ENCODE peak calls at places on chromosomes 3 and 15, in seven cellular contexts. F is ovary, E is breast epithelium, G is right cardiac atrium, S is lung, I is cardiac muscle cell, K is IMR-90. U is an unnamed sample. For H3K4me1 and H3K27me3, the result is how much of the 10 kb centered on the place peaks cover.

GRCh38 chr3:58784425-58784824 is 117.9 kb upstream of the FAM3D start:
- DNase-seq in F (no peak), E (no peak), G (no peak), S (no peak), I (no peak), K (no peak), U (no peak)

GRCh38 chr15:41774873-41775417 is 661 bp downstream of the MAPKBP1 start:
- DNase-seq in F (no peak), E (no peak), G (no peak), S (no peak), I (no peak), K (no peak), U (no peak)

GRCh38 chr15:29852201-29852600 is 29.9 kb upstream of the TJP1 start:
- DNase-seq in F (no peak), E (no peak), G (no peak), S (no peak), I (no peak), K (no peak), U (no peak)

GRCh38 chr3:13011369-13012227 is 61.6 kb downstream of the IQSEC1 start:
- DNase-seq in F (no peak), E (no peak), G (no peak), S (peak), I (peak), K (no peak), U (no peak)

GRCh38 chr3:105752791-105753415 is 115.9 kb downstream of the CBLB start:
- DNase-seq in F (no peak), E (no peak), G (peak), S (no peak), I (no peak), K (no peak), U (no peak)

GRCh38 chr3:155554777-155555445 is 190.0 kb downstream of the PLCH1 start:
- DNase-seq in F (no peak), E (no peak), G (no peak), S (no peak), I (no peak), K (no peak), U (no peak)

GRCh38 chr3:126212629-126213375 is 32.4 kb upstream of the ALDH1L1 start:
- DNase-seq in F (peak), E (no peak), G (peak), S (no peak), I (peak), K (peak), U (peak)

GRCh38 chr3:139226731-139227130 is 117.1 kb upstream of the MRPS22 start:
- DNase-seq in F (no peak), E (no peak), G (no peak), S (no peak), I (no peak), K (no peak), U (no peak)

GRCh38 chr15:71761649-71762048 is 48.7 kb upstream of the NR2E3 start:
- DNase-seq in F (no peak), E (no peak), G (peak), S (no peak), I (no peak), K (peak), U (no peak)

GRCh38 chr3:120218981-120219380 is 66.0 kb downstream of the GPR156 start:
- DNase-seq in F (no peak), E (no peak), G (no peak), S (no peak), I (no peak), K (no peak), U (no peak)

GRCh38 chr15:32855942-32856341 is 138.1 kb downstream of the GREM1 start:
- DNase-seq in F (no peak), E (no peak), G (no peak), S (no peak), I (no peak), K (peak), U (no peak)

GRCh38 chr15:100334015-100334414 is 7.8 kb downstream of the ADAMTS17 start:
- DNase-seq in F (no peak), E (no peak), G (no peak), S (no peak), I (no peak), K (no peak), U (no peak)

GRCh38 chr3:184540777-184541681 is 20.6 kb upstream of the EPHB3 start:
- DNase-seq in F (peak), E (peak), G (peak), S (peak), I (peak), K (peak), U (peak)

GRCh38 chr3:36679384-36680200 is 84.8 kb downstream of the DCLK3 start:
- DNase-seq in F (no peak), E (no peak), G (no peak), S (no peak), I (no peak), K (peak), U (no peak)

GRCh38 chr15:77019476-77020331 is 24.8 kb downstream of the PSTPIP1 start:
- DNase-seq in F (no peak), E (no peak), G (peak), S (no peak), I (no peak), K (peak), U (peak)

GRCh38 chr15:94848054-94848453 is 616.7 kb downstream of the MCTP2 start:
- DNase-seq in F (no peak), E (no peak), G (no peak), S (no peak), I (no peak), K (no peak), U (no peak)

GRCh38 chr15:52254331-52254730 is 41.3 kb downstream of the MYO5C start:
- DNase-seq in F (no peak), E (no peak), G (no peak), S (no peak), I (no peak), K (no peak), U (no peak)

GRCh38 chr15:42037650-42038049 is 16.8 kb upstream of the PLA2G4E start:
- DNase-seq in F (no peak), E (no peak), G (peak), S (no peak), I (no peak), K (no peak), U (no peak)

GRCh38 chr3:120983841-120984240 is 75.8 kb downstream of the STXBP5L start:
- DNase-seq in F (no peak), E (no peak), G (no peak), S (no peak), I (no peak), K (no peak), U (no peak)

GRCh38 chr3:35438101-35438500 is 201.2 kb upstream of the ARPP21 start:
- DNase-seq in F (no peak), E (no peak), G (no peak), S (no peak), I (no peak), K (no peak), U (no peak)

GRCh38 chr15:82810061-82810862 is 834 bp downstream of the WHAMM start:
- DNase-seq in F (peak), E (no peak), G (no peak), S (no peak), I (peak), K (peak), U (peak)

GRCh38 chr3:186259612-186260383 is 102.2 kb downstream of the DGKG start:
- DNase-seq in F (peak), E (peak), G (peak), S (peak), I (peak), K (peak), U (peak)

GRCh38 chr3:102307442-102307841 is 127.4 kb upstream of the ZPLD1 start:
- DNase-seq in F (no peak), E (no peak), G (no peak), S (no peak), I (no peak), K (no peak), U (no peak)

GRCh38 chr15:52288051-52288942 is 7.3 kb downstream of the MYO5C start:
- DNase-seq in F (no peak), E (peak), G (no peak), S (peak), I (no peak), K (peak), U (no peak)

GRCh38 chr15:29220852-29221251 is 48.8 kb downstream of the NSMCE3 start:
- DNase-seq in F (no peak), E (no peak), G (no peak), S (no peak), I (no peak), K (no peak), U (no peak)

DNA sequence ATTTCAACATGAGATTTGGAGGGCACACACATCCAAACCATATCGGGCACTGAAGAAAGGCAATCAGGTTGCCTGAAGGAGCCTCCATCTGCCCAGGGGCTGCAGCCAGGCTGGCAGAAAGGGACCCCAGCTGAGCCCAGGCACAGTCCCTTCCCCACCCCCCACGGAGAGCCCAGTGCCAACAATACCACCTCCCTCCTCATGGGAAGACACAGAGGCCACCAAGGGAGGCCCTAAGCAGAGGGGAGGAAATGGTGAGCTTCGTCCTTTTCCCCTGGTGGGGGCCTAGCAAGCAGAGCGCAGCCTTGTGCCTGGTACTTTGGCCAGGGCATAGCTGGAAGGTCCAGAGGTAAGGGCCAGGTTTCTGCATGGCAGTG is 3.0 kb upstream of the STRA6 start:
- DNase-seq in F (no peak), E (no peak), G (peak), S (no peak), I (no peak), K (no peak), U (no peak)
- H3K4me1 ChIP-seq in F (under half), E (under half), G (under half), S (under half), I (under half), K (under half), U (under half)

GRCh38 chr3:133992951-133993595 is 36.7 kb downstream of the SLCO2A1 start:
- DNase-seq in F (no peak), E (no peak), G (no peak), S (no peak), I (no peak), K (no peak), U (no peak)

GRCh38 chr3:133996996-133997395 is 32.7 kb downstream of the SLCO2A1 start:
- DNase-seq in F (no peak), E (no peak), G (no peak), S (no peak), I (no peak), K (no peak), U (no peak)

GRCh38 chr3:133994166-133994910 is 35.4 kb downstream of the SLCO2A1 start:
- DNase-seq in F (no peak), E (no peak), G (no peak), S (no peak), I (no peak), K (no peak), U (no peak)

GRCh38 chr3:133996251-133996661 is 33.5 kb downstream of the SLCO2A1 start:
- DNase-seq in F (no peak), E (no peak), G (no peak), S (no peak), I (peak), K (no peak), U (no peak)

GRCh38 chr3:133995264-133995663 is 34.5 kb downstream of the SLCO2A1 start:
- DNase-seq in F (no peak), E (no peak), G (no peak), S (no peak), I (no peak), K (no peak), U (no peak)
- H3K27me3 ChIP-seq in F (under half), E (under half), G (under half), S (under half), I (under half), K (under half), U (under half)

GRCh38 chr15:56737791-56738190 is 4.5 kb upstream of the ZNF280D start:
- DNase-seq in F (no peak), E (no peak), G (no peak), S (no peak), I (no peak), K (no peak), U (no peak)
- H3K4me1 ChIP-seq in F (under half), E (under half), G (under half), S (under half), I (under half), K (under half), U (under half)

GRCh38 chr3:137766069-137766960 is 2.2 kb downstream of the SOX14 start:
- DNase-seq in F (no peak), E (no peak), G (no peak), S (no peak), I (no peak), K (no peak), U (no peak)
- H3K27me3 ChIP-seq in F (under half), E (under half), G (under half), S (under half), I (half or more), K (half or more), U (half or more)

DNA sequence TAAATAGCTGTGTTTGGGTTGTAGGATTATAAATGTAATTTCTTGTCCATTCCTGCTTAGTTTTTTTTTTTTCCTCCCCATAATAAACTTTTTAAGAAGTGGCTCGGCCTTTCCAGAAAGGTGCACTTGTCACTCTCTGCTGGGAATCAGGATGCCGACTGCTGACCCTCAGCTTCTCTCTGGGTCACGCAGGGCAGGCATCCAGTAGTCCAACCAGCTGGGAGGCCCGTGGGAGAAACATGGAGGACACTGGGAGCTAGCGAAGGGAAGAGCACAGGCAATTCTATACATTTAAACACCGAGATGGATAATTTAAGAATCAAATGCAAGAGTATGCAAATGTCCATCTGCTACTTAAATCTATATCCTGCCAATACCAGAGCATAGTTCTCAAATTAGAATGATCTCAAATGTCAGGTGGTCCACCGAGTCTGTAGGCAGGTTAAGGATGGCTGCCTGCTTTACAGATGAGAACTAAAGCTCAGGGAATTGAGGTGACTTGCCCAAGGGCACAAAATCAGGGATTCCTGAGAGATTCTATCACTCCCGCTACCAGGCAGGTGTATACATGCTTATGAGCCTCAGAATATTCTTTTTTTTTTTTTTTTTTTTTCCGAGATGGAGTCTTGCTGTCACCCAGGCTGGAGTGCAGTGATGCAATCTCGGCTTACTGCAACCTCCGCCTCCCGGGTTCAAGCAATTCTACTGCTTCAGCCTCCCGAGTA is 64.5 kb downstream of the DAPK2 start:
- DNase-seq in F (no peak), E (no peak), G (no peak), S (no peak), I (no peak), K (no peak), U (no peak)
- H3K4me1 ChIP-seq in F (under half), E (under half), G (under half), S (under half), I (under half), K (under half), U (half or more)

GRCh38 chr3:18441521-18441920 is 16.4 kb upstream of the SATB1 start:
- DNase-seq in F (no peak), E (no peak), G (no peak), S (no peak), I (no peak), K (no peak), U (no peak)
- H3K27me3 ChIP-seq in F (under half), E (under half), G (under half), S (under half), I (half or more), K (under half), U (half or more)

DNA sequence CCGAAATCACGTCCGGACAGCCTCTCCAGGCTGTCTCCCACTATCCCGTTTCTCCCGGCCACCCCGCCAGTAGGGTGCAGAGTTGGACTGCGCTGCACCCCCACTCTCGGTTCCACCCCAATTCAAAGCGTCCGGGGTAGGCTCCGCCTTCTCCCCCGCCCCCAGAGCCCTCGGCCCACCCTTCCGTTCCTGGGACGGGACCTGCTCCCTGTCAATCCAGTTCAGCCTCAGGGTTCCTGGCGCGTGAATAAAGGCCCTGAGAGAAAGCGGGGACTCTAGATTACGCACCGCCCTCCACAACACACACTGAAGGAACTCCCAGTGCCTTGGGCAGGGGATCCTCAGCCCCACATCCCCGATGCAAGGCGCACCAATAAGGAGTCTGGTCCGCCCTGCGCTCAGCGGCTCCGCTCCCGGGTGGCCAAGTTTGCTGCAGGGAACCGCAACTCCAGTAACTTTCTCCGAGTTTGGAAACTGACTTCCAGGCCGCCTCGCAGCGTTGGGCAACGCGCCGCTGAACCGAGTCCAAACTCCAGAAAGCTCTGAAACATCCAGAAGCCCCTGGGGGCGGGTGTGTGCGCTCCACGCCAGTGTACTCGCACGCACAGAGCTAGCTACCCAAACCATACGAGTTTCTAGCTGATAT is 1.9 kb downstream of the ADAMTS9 start:
- DNase-seq in F (peak), E (peak), G (peak), S (peak), I (peak), K (peak), U (peak)
- H3K4me1 ChIP-seq in F (under half), E (under half), G (under half), S (under half), I (under half), K (under half), U (under half)

GRCh38 chr15:62109457-62109856 is 42.7 kb downstream of the C2CD4A start:
- DNase-seq in F (no peak), E (no peak), G (no peak), S (no peak), I (no peak), K (no peak), U (no peak)

GRCh38 chr15:62112051-62112450 is 45.3 kb downstream of the C2CD4A start:
- DNase-seq in F (no peak), E (no peak), G (no peak), S (no peak), I (no peak), K (no peak), U (no peak)

GRCh38 chr15:62107561-62108110 is 40.9 kb downstream of the C2CD4A start:
- DNase-seq in F (no peak), E (no peak), G (no peak), S (no peak), I (no peak), K (peak), U (no peak)

GRCh38 chr15:62108411-62108810 is 41.6 kb downstream of the C2CD4A start:
- DNase-seq in F (no peak), E (no peak), G (no peak), S (no peak), I (no peak), K (no peak), U (no peak)

GRCh38 chr15:62110000-62110851 is 43.4 kb downstream of the C2CD4A start:
- DNase-seq in F (no peak), E (no peak), G (peak), S (no peak), I (no peak), K (peak), U (peak)
- H3K27me3 ChIP-seq in F (under half), E (under half), G (under half), S (under half), I (under half), K (under half), U (under half)

GRCh38 chr15:98722645-98723044 is 74.3 kb downstream of the IGF1R start:
- DNase-seq in F (no peak), E (no peak), G (no peak), S (no peak), I (no peak), K (no peak), U (no peak)

GRCh38 chr15:98725874-98726273 is 77.5 kb downstream of the IGF1R start:
- DNase-seq in F (no peak), E (no peak), G (no peak), S (no peak), I (no peak), K (no peak), U (no peak)

GRCh38 chr15:98723195-98723594 is 74.9 kb downstream of the IGF1R start:
- DNase-seq in F (no peak), E (no peak), G (no peak), S (no peak), I (no peak), K (no peak), U (no peak)

GRCh38 chr15:98724017-98724416 is 75.7 kb downstream of the IGF1R start:
- DNase-seq in F (no peak), E (no peak), G (no peak), S (no peak), I (no peak), K (no peak), U (no peak)

DNA sequence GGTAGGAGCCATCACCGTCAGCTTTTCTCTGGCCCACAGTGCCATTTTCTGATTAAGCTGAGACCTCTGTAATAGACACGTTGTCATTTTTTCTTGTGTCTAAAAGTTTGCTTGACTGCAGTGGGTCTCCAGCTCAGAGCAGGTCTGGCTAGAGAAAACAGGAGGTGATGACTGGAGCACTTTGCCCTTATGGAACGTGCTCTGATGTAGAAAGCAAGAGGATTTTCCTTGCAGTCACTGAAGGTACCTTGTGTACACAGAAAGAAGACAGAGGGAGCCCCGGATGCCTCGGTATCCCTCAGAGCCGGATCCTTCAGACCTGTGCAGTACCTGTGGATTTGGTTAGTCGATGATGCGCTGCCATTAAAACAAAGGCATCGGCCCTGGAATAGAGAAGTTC is 76.2 kb downstream of the IGF1R start:
- DNase-seq in F (no peak), E (no peak), G (no peak), S (no peak), I (no peak), K (no peak), U (no peak)
- H3K4me1 ChIP-seq in F (under half), E (under half), G (under half), S (under half), I (under half), K (under half), U (under half)

U was measured in psoas muscle.